ENCODE peak calls at places on chromosomes 6 and 20, in four cellular contexts. One of them, this sample, is unnamed.
A peak's percentile ranks its signal among the peaks of the same experiment; 100 is the strongest.

GRCh38 chr6:126266664-126267063 is 73.3 kb upstream of the CENPW start:
- DNase-seq in activated CD8-positive, alpha-beta memory T cell treated with anti-CD3 and anti-CD28 coated beads, Interleukin-2, amount 50 U/mL, for 4 hours: no peak
- DNase-seq in nucleus accumbens: no peak
- DNase-seq in A172: no peak
- DNase-seq in this sample: no peak

GRCh38 chr20:21357851-21358250 is 39.5 kb downstream of the NKX2-4 start:
- DNase-seq in activated CD8-positive, alpha-beta memory T cell treated with anti-CD3 and anti-CD28 coated beads, Interleukin-2, amount 50 U/mL, for 4 hours: no peak
- DNase-seq in A172: no peak
- DNase-seq in nucleus accumbens: no peak
- DNase-seq in this sample: no peak

GRCh38 chr6:140183881-140184280 is 809.4 kb upstream of the CITED2 start:
- DNase-seq in nucleus accumbens: no peak
- DNase-seq in activated CD8-positive, alpha-beta memory T cell treated with anti-CD3 and anti-CD28 coated beads, Interleukin-2, amount 50 U/mL, for 4 hours: no peak
- DNase-seq in A172: no peak
- DNase-seq in this sample: peak; percentile 72

GRCh38 chr6:26260110-26260637 is 104.8 kb upstream of the BTN3A2 start:
- DNase-seq in activated CD8-positive, alpha-beta memory T cell treated with anti-CD3 and anti-CD28 coated beads, Interleukin-2, amount 50 U/mL, for 4 hours: no peak
- DNase-seq in A172: no peak
- DNase-seq in nucleus accumbens: no peak
- DNase-seq in this sample: no peak

GRCh38 chr6:9412951-9413559 is 977.7 kb upstream of the SLC35B3 start:
- DNase-seq in nucleus accumbens: no peak
- DNase-seq in A172: peak; percentile 19
- DNase-seq in activated CD8-positive, alpha-beta memory T cell treated with anti-CD3 and anti-CD28 coated beads, Interleukin-2, amount 50 U/mL, for 4 hours: no peak
- DNase-seq in this sample: peak; percentile 45

GRCh38 chr6:45072014-45072413 is 256.1 kb upstream of the RUNX2 start:
- DNase-seq in A172: no peak
- DNase-seq in nucleus accumbens: no peak
- DNase-seq in activated CD8-positive, alpha-beta memory T cell treated with anti-CD3 and anti-CD28 coated beads, Interleukin-2, amount 50 U/mL, for 4 hours: no peak
- DNase-seq in this sample: no peak

GRCh38 chr20:57777911-57778310 is 68.1 kb upstream of the PMEPA1 start:
- DNase-seq in nucleus accumbens: no peak
- DNase-seq in activated CD8-positive, alpha-beta memory T cell treated with anti-CD3 and anti-CD28 coated beads, Interleukin-2, amount 50 U/mL, for 4 hours: no peak
- DNase-seq in A172: no peak
- DNase-seq in this sample: no peak

GRCh38 chr20:47922280-47922675 is 137.0 kb upstream of the SULF2 start:
- DNase-seq in activated CD8-positive, alpha-beta memory T cell treated with anti-CD3 and anti-CD28 coated beads, Interleukin-2, amount 50 U/mL, for 4 hours: no peak
- DNase-seq in A172: no peak
- DNase-seq in nucleus accumbens: no peak
- DNase-seq in this sample: peak; percentile 37